ENCODE peak calls at places on chromosomes 2 and 18, in four cellular contexts. One of them, this sample, is unnamed.

GRCh38 chr2:143720093-143720664 is 591.0 kb downstream of the ARHGAP15 start:
- DNase-seq in tibial artery: no peak
- DNase-seq in Peyer's patch: no peak
- DNase-seq in coronary artery: no peak
- DNase-seq in this sample: no peak

GRCh38 chr2:187988348-187988747 is 303.3 kb upstream of the GULP1 start:
- DNase-seq in tibial artery: no peak
- DNase-seq in Peyer's patch: no peak
- DNase-seq in coronary artery: no peak
- DNase-seq in this sample: no peak

GRCh38 chr18:77146249-77147080 is 13.9 kb upstream of the MBP start:
- DNase-seq in tibial artery: no peak
- DNase-seq in Peyer's patch: no peak
- DNase-seq in coronary artery: no peak
- DNase-seq in this sample: peak

GRCh38 chr2:172735646-172736418 is at the start of gene RAPGEF4:
- DNase-seq in tibial artery: no peak
- DNase-seq in Peyer's patch: no peak
- DNase-seq in coronary artery: no peak
- DNase-seq in this sample: peak

GRCh38 chr18:33946322-33946721 is 278.4 kb downstream of the NOL4 start:
- DNase-seq in tibial artery: no peak
- DNase-seq in Peyer's patch: no peak
- DNase-seq in coronary artery: no peak
- DNase-seq in this sample: no peak

GRCh38 chr2:129767346-129767745 is 212.1 kb upstream of the RAB6C start:
- DNase-seq in tibial artery: no peak
- DNase-seq in Peyer's patch: no peak
- DNase-seq in coronary artery: peak
- DNase-seq in this sample: no peak

GRCh38 chr18:9649164-9649540 is 34.8 kb upstream of the PPP4R1 start:
- DNase-seq in tibial artery: no peak
- DNase-seq in Peyer's patch: no peak
- DNase-seq in coronary artery: no peak
- DNase-seq in this sample: no peak

GRCh38 chr18:26458526-26459232 is 89.7 kb downstream of the KCTD1 start:
- DNase-seq in tibial artery: no peak
- DNase-seq in Peyer's patch: no peak
- DNase-seq in coronary artery: no peak
- DNase-seq in this sample: no peak

GRCh38 chr2:160347269-160347863 is 146.2 kb downstream of the RBMS1 start:
- DNase-seq in tibial artery: no peak
- DNase-seq in Peyer's patch: no peak
- DNase-seq in coronary artery: no peak
- DNase-seq in this sample: no peak

GRCh38 chr2:61470965-61471904 is at the start of gene USP34:
- DNase-seq in tibial artery: peak
- DNase-seq in Peyer's patch: peak
- DNase-seq in coronary artery: peak
- DNase-seq in this sample: peak

GRCh38 chr2:40279001-40279400 is 172.9 kb downstream of the SLC8A1 start:
- DNase-seq in tibial artery: no peak
- DNase-seq in Peyer's patch: no peak
- DNase-seq in coronary artery: no peak
- DNase-seq in this sample: no peak

GRCh38 chr2:165274698-165275097 is 35.5 kb downstream of the SCN2A start:
- DNase-seq in tibial artery: peak
- DNase-seq in Peyer's patch: no peak
- DNase-seq in coronary artery: peak
- DNase-seq in this sample: no peak

GRCh38 chr2:10140841-10141610 is 18.5 kb downstream of the RRM2 start:
- DNase-seq in tibial artery: no peak
- DNase-seq in Peyer's patch: peak
- DNase-seq in coronary artery: no peak
- DNase-seq in this sample: no peak

GRCh38 chr2:173884403-173884802 is 80.8 kb downstream of the SP3 start:
- DNase-seq in tibial artery: peak
- DNase-seq in Peyer's patch: peak
- DNase-seq in coronary artery: no peak
- DNase-seq in this sample: peak

GRCh38 chr2:9473985-9474360 is 378 bp upstream of the IAH1 start:
- DNase-seq in tibial artery: peak
- DNase-seq in Peyer's patch: peak
- DNase-seq in coronary artery: no peak
- DNase-seq in this sample: peak

GRCh38 chr2:78994789-78995188 is 30.7 kb upstream of the REG3G start:
- DNase-seq in tibial artery: no peak
- DNase-seq in Peyer's patch: no peak
- DNase-seq in coronary artery: no peak
- DNase-seq in this sample: no peak

GRCh38 chr18:52287151-52287550 is 52.8 kb upstream of the DCC start:
- DNase-seq in tibial artery: no peak
- DNase-seq in Peyer's patch: no peak
- DNase-seq in coronary artery: no peak
- DNase-seq in this sample: no peak

DNA sequence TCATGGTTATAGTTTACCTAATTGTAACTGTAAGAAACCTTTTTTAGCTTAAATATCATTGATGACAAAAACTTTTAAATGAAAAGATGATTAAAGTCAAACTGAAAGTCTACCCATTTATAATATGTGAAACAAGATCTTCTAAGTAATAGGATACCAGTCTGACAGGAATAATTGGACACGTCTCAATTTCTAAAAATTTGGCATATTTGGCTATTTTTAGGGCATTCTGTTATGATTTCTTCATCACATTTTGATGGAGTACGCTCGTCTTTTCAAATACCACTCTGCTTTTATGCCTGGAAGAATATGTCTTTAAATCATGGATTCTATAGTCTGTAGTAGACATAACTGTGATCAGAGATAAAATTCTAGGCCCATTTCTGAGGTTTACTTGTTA is 1.3 kb downstream of the R3HDM1 start:
- DNase-seq in tibial artery: no peak
- DNase-seq in Peyer's patch: no peak
- DNase-seq in coronary artery: no peak
- DNase-seq in this sample: no peak
- H3K27ac ChIP-seq in tibial artery: peak
- H3K27ac ChIP-seq in Peyer's patch: no peak
- H3K27ac ChIP-seq in coronary artery: no peak
- H3K27ac ChIP-seq in this sample: no peak

GRCh38 chr2:132668189-132668833 is 1.7 kb downstream of the LYPD1 start:
- DNase-seq in tibial artery: no peak
- DNase-seq in Peyer's patch: no peak
- DNase-seq in coronary artery: no peak
- DNase-seq in this sample: no peak
- TF ChIP-seq CTCF in tibial artery: no peak
- TF ChIP-seq CTCF in Peyer's patch: no peak
- TF ChIP-seq CTCF in coronary artery: no peak
- TF ChIP-seq CTCF in this sample: no peak

DNA sequence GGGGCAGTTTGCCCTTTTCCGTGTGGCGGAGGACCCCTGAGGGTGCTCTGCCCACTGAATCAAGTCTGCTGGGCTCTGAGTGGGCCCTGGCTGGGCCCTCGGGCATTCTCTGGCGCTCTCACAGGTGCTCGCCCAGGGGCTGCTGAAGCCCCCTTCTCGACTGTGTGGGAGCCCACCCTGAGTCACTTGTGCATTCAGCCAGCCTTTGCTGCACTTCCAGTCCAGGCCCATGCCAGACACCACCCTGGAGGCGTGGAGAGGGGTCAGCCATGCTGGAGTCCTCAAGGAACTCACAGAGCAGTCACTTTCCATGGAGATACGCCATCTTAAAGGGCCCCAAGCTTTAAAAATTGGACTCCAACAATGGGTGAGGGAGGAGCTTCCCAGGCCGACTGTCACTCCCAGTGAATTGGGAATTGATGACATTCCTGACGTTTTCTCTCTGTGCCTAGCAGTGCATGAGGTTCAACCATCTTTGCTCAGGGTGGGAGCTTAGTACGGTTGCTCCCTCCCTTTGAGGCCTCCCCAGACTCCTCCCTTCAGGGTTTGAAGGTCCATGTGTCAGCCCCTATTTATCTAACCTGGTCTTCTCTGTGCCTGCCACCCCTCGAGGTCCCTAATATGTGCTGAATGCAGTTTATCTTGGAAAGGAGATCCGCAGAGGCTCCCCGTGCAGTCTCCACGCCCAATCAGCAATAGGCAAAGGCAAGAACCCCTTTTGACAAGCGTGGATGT is 71.8 kb upstream of the HS6ST1 start:
- DNase-seq in tibial artery: peak
- DNase-seq in Peyer's patch: no peak
- DNase-seq in coronary artery: peak
- DNase-seq in this sample: no peak
- H3K27ac ChIP-seq in tibial artery: no peak
- H3K27ac ChIP-seq in Peyer's patch: no peak
- H3K27ac ChIP-seq in coronary artery: no peak
- H3K27ac ChIP-seq in this sample: no peak

GRCh38 chr2:239735829-239736357 is 289.2 kb downstream of the NDUFA10 start:
- DNase-seq in tibial artery: no peak
- DNase-seq in Peyer's patch: no peak
- DNase-seq in coronary artery: no peak
- DNase-seq in this sample: no peak

GRCh38 chr2:239734436-239735005 is 290.6 kb downstream of the NDUFA10 start:
- DNase-seq in tibial artery: no peak
- DNase-seq in Peyer's patch: no peak
- DNase-seq in coronary artery: no peak
- DNase-seq in this sample: no peak

GRCh38 chr2:239737144-239737463 is 288.0 kb downstream of the NDUFA10 start:
- DNase-seq in tibial artery: no peak
- DNase-seq in Peyer's patch: no peak
- DNase-seq in coronary artery: no peak
- DNase-seq in this sample: no peak

GRCh38 chr2:239736358-239737143 is 288.6 kb downstream of the NDUFA10 start:
- DNase-seq in tibial artery: no peak
- DNase-seq in Peyer's patch: no peak
- DNase-seq in coronary artery: no peak
- DNase-seq in this sample: no peak

DNA sequence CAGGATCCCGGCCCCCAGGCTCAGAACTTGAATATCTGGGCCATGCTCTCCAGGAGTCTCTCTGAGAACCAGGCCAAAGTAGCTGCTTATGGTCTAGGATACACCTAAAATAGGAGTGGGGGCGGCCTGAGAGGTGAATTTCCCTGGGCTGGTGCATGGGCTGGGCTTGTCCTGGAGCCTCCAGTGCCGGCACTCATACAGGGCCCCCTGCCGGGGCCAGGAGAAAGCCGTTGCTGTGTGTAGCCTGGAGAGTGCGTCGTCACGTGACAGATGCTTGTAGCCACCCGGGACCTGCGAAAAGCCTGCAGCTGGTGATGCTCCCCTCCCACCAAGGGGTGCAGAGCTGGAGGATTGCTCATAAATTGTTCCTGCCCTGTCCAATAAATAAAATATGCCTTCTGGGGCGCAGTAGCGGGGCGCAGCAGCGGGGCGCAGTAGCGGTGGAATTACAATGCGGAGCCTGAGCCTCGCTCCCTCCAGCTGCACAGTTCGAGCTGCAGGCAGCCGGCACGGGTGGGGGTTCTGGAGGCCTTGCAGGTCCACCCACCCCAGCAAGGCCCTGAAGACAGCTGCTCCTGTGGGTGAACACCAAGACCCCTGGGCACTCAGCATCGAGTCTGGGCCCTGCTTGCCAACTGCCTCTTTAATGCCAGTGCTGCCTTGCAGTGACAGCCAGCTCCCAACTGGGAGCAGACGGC is 289.9 kb downstream of the NDUFA10 start:
- DNase-seq in tibial artery: no peak
- DNase-seq in Peyer's patch: no peak
- DNase-seq in coronary artery: no peak
- DNase-seq in this sample: no peak
- TF ChIP-seq CTCF in tibial artery: no peak
- TF ChIP-seq CTCF in Peyer's patch: no peak
- TF ChIP-seq CTCF in coronary artery: no peak
- TF ChIP-seq CTCF in this sample: no peak

DNA sequence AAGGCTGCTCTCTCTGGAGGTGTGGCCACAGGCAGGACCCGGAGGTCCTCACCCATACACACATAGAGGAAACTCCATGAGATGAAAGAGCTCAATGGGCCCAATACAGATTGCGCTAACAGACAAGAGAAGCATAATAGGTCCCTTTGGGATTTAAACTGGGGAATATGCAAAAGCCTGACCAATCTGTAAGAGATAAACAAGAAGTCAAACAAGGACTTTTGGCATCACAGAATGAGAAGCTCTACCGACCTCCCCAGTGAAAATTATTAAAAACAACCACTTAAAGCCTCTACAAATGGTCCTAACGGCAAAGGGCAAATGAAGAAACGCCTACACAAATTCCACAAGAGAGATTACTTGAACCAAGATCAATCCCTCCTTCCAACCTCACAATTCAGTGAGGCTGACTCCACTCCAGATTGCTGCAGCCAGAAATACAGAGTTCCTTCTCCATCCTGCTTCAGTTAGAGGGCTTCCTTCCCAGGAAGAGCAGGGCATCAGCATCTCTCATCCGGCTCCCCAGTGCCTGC is 10.8 kb downstream of the IWS1 start:
- DNase-seq in tibial artery: no peak
- DNase-seq in Peyer's patch: no peak
- DNase-seq in coronary artery: no peak
- DNase-seq in this sample: no peak
- H3K27ac ChIP-seq in tibial artery: peak
- H3K27ac ChIP-seq in Peyer's patch: peak
- H3K27ac ChIP-seq in coronary artery: peak
- H3K27ac ChIP-seq in this sample: no peak

GRCh38 chr2:157782057-157782845 is 93.9 kb downstream of the ACVR1 start:
- DNase-seq in tibial artery: no peak
- DNase-seq in Peyer's patch: no peak
- DNase-seq in coronary artery: no peak
- DNase-seq in this sample: no peak
- TF ChIP-seq CTCF in tibial artery: peak
- TF ChIP-seq CTCF in Peyer's patch: peak
- TF ChIP-seq CTCF in coronary artery: peak
- TF ChIP-seq CTCF in this sample: no peak

GRCh38 chr2:209426432-209426831 is 2.6 kb downstream of the MAP2 start:
- DNase-seq in tibial artery: no peak
- DNase-seq in Peyer's patch: no peak
- DNase-seq in coronary artery: no peak
- DNase-seq in this sample: peak

GRCh38 chr2:209416913-209417312 is 6.9 kb upstream of the MAP2 start:
- DNase-seq in tibial artery: no peak
- DNase-seq in Peyer's patch: no peak
- DNase-seq in coronary artery: no peak
- DNase-seq in this sample: no peak

GRCh38 chr2:209425082-209426071 is 1.5 kb downstream of the MAP2 start:
- DNase-seq in tibial artery: no peak
- DNase-seq in Peyer's patch: no peak
- DNase-seq in coronary artery: no peak
- DNase-seq in this sample: peak

GRCh38 chr2:209423562-209424541 is at the start of gene MAP2:
- DNase-seq in tibial artery: peak
- DNase-seq in Peyer's patch: peak
- DNase-seq in coronary artery: peak
- DNase-seq in this sample: peak

GRCh38 chr2:209422191-209422754 is 1.6 kb upstream of the MAP2 start:
- DNase-seq in tibial artery: no peak
- DNase-seq in Peyer's patch: no peak
- DNase-seq in coronary artery: no peak
- DNase-seq in this sample: no peak
- H3K27ac ChIP-seq in tibial artery: no peak
- H3K27ac ChIP-seq in Peyer's patch: no peak
- H3K27ac ChIP-seq in coronary artery: no peak
- H3K27ac ChIP-seq in this sample: no peak